ENCODE peak calls at places on chromosomes 2 and 18, in four cellular contexts. Q, A, S and F are unnamed samples.

GRCh38 chr2:88481937-88482336 is 29.4 kb upstream of the FOXI3 start:
- DNase-seq in Q (no peak), A (no peak), S (no peak), F (no peak)

GRCh38 chr2:168697668-168698121 is 104.7 kb upstream of the NOSTRIN start:
- DNase-seq in Q (no peak), A (no peak), S (no peak), F (no peak)

GRCh38 chr2:172087780-172088244 is 2.5 kb downstream of the DLX1 start:
- DNase-seq in Q (peak; percentile 67), A (no peak), S (no peak), F (no peak)

GRCh38 chr2:18519991-18520604 is 40.4 kb downstream of the RDH14 start:
- DNase-seq in Q (no peak), A (no peak), S (no peak), F (no peak)

GRCh38 chr2:156562136-156562535 is 126.0 kb downstream of the GPD2 start:
- DNase-seq in Q (no peak), A (no peak), S (no peak), F (no peak)

GRCh38 chr2:186426153-186427016 is 59.7 kb upstream of the ZC3H15 start:
- DNase-seq in Q (no peak), A (no peak), S (no peak), F (no peak)

GRCh38 chr2:43592443-43592842 is 3.4 kb downstream of the THADA start:
- DNase-seq in Q (no peak), A (no peak), S (no peak), F (no peak)

GRCh38 chr18:51151568-51152511 is 45.6 kb downstream of the MEX3C start:
- DNase-seq in Q (no peak), A (no peak), S (no peak), F (no peak)

GRCh38 chr2:33372940-33373553 is 103.4 kb upstream of the RASGRP3 start:
- DNase-seq in Q (no peak), A (peak; percentile 47), S (no peak), F (no peak)

GRCh38 chr18:34660572-34660971 is 49.5 kb upstream of the DTNA start:
- DNase-seq in Q (no peak), A (no peak), S (no peak), F (no peak)

GRCh38 chr2:194087089-194087488 is 1569.9 kb upstream of the SLC39A10 start:
- DNase-seq in Q (no peak), A (no peak), S (no peak), F (no peak)

GRCh38 chr18:77160515-77160914 is 27.9 kb upstream of the MBP start:
- DNase-seq in Q (no peak), A (no peak), S (no peak), F (no peak)

GRCh38 chr2:27428978-27429541 is 629 bp downstream of the NRBP1 start:
- DNase-seq in Q (peak; percentile 87), A (peak; percentile 64), S (peak; percentile 64), F (no peak)

GRCh38 chr2:80217446-80217845 is 87.1 kb downstream of the LRRTM1 start:
- DNase-seq in Q (no peak), A (no peak), S (no peak), F (no peak)

GRCh38 chr2:122034797-122035196 is 279.3 kb downstream of the TSN start:
- DNase-seq in Q (no peak), A (no peak), S (no peak), F (no peak)

GRCh38 chr2:135175177-135175576 is 123.1 kb downstream of the RAB3GAP1 start:
- DNase-seq in Q (no peak), A (no peak), S (no peak), F (no peak)

GRCh38 chr2:70391988-70392387 is 90.1 kb upstream of the FAM136A start:
- DNase-seq in Q (no peak), A (no peak), S (no peak), F (no peak)

GRCh38 chr18:43780782-43781340 is 503.6 kb upstream of the SYT4 start:
- DNase-seq in Q (no peak), A (no peak), S (no peak), F (no peak)

GRCh38 chr2:212364106-212364505 is 174.5 kb downstream of the ERBB4 start:
- DNase-seq in Q (no peak), A (no peak), S (no peak), F (no peak)

GRCh38 chr2:226963528-226963927 is 127.7 kb downstream of the RHBDD1 start:
- DNase-seq in Q (no peak), A (peak; percentile 44), S (no peak), F (no peak)

GRCh38 chr18:13137939-13138821 is 80.4 kb upstream of the LDLRAD4 start:
- DNase-seq in Q (no peak), A (no peak), S (peak; percentile 44), F (no peak)

GRCh38 chr2:106614511-106615291 is 127.5 kb downstream of the CD8B2 start:
- DNase-seq in Q (no peak), A (no peak), S (no peak), F (no peak)

GRCh38 chr18:10453885-10454772 is at the start of gene APCDD1:
- DNase-seq in Q (peak; percentile 75), A (no peak), S (no peak), F (no peak)

GRCh38 chr2:46487667-46488333 is 8.4 kb downstream of the TMEM247 start:
- DNase-seq in Q (no peak), A (no peak), S (peak; percentile 25), F (peak; percentile 95)

GRCh38 chr2:25692737-25693445 is 19.5 kb upstream of the DTNB start:
- DNase-seq in Q (no peak), A (no peak), S (no peak), F (no peak)

GRCh38 chr2:11404381-11405073 is 60.1 kb upstream of the ROCK2 start:
- DNase-seq in Q (no peak), A (no peak), S (no peak), F (no peak)

GRCh38 chr2:129681788-129682187 is 297.7 kb upstream of the RAB6C start:
- DNase-seq in Q (no peak), A (no peak), S (no peak), F (no peak)

DNA sequence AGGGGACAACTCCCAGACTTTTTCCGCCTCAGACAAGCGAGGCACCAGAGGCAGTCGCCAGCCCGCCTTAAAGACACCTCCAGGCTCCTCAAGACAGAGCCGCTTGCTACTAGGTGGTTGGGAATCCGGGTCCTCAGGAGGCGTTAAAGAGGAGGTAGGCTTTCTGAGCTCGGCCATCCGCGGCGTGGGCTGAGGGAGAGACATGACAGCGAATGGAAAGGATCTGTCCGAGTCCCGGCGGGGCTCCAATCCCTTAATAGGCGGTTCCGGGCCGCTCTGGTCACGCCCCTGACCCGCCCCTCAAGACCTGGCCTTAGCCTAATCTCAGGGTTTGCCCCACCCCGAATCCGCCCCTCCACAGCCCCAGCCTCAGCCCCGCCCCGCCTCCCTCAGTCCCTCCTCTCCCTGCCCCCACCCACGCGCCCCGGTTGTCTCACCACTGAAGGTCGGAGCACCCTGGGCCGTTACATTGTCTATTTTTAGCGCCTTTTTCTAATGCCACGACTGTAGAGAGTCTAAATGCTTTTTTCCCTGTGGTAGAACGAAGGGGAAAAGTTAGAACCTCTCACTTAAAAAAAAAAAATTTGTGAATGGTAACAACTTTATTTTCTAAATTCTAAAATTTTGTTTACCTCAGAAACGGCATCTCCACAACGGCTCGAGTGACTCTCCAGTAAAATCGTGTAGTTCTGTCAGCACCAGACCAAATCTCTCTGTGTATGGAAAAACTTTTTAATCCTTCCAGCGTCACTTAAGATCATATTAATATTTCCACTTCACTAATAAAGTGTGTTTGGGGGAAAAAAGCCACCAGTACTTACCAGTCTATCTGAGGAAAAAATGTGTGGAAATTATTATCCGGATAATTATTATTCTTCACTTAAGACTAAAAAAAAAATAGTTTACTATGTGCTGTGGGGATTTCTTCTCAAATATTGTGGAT is at the start of gene RAD51AP2:
- DNase-seq in Q (peak; percentile 96), A (peak; percentile 75), S (peak; percentile 81), F (no peak)
- TF ChIP-seq POLR2A in Q (no peak), A (no peak), S (no peak), F (peak; percentile 15)

DNA sequence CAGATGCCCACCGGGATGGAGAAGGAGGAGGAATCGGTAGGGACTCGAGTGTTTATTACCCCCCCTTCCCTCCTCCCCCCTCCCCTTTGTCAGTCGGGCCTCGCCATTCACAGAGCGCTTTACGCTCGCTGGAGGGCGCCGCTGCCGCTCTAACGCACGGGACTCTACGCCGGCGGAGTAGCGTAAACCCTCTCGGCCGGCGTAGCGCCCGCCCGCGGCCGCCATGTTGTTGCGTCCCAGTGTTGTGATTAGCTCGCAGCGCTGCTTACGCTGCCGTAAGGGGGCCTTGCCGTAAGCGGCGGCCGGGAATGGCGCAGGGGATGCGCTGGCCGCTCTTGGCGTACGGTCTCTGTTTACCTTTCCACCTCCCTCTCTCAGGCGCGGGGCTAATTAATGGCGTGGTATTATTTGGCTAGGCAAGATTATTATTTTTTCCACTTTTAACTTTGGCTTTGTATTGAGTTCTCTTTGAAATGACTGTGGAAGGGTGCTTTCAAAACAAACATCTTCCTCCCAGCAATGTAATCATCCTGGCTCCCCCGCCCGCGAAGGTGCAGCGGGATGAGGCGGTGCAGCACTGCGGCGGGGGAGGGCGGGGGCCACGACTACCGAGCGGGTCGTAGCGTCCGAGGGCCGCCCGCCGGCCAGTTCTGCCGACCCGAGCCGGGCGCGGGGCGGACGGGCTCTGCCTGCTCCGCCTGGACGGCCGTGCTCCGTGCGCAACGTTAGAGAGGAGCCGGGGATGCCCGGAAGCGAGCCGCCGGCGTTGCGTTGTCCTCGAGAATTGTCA is 779 bp downstream of the EPC2 start:
- DNase-seq in Q (peak; percentile 97), A (peak; percentile 75), S (peak; percentile 93), F (no peak)
- TF ChIP-seq POLR2AphosphoS5 in Q (peak; percentile 18), A (no peak), S (peak; percentile 80), F (peak; percentile 38)

DNA sequence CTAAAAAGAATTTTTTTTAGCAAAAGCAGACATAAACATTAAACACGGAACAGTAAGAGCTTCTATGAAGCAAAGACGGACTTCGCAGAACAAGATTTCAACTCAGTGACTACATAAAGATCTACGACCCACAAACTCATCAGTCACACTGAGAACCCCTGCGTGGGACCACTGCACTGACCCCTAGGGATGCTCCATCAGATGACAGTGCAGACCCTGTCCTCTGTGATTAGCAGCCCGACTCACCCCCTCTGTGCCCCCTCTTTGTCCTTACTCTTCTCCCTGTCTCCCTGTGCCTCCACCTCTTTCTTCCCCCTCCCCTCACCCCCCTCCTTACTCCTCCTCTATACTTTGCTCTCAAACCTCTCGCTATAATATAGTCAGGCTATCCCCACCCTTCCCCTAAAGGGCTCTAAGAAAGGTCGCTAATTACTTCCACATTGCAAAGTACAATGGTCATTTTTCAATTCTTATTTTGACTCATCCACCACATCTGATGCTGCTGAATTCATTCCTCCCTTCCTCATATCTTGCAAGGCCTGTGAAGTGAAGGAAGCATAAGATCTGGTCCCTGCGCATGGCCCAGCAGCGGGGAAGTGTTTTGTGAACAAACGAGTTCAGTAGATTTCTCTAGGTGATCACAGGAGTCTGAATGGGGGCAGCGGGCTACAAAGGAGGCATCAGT is 89.3 kb downstream of the CABYR start:
- DNase-seq in Q (no peak), A (no peak), S (no peak), F (no peak)
- TF ChIP-seq POLR2A in Q (no peak), A (no peak), S (no peak), F (no peak)

GRCh38 chr2:39308778-39309177 is 65.0 kb upstream of the CDKL4 start:
- DNase-seq in Q (no peak), A (no peak), S (no peak), F (no peak)
- TF ChIP-seq POLR2AphosphoS5 in Q (no peak), A (no peak), S (no peak), F (no peak)

GRCh38 chr2:236988690-236989639 is 96.7 kb upstream of the COPS8 start:
- DNase-seq in Q (no peak), A (no peak), S (peak; percentile 73), F (no peak)
- TF ChIP-seq POLR2A in Q (no peak), A (no peak), S (peak; percentile 19), F (no peak)

GRCh38 chr2:216698895-216699294 is 3.5 kb upstream of the IGFBP5 start:
- DNase-seq in Q (no peak), A (peak; percentile 48), S (no peak), F (no peak)
- TF ChIP-seq POLR2AphosphoS5 in Q (no peak), A (no peak), S (no peak), F (peak; percentile 12)

GRCh38 chr2:109213646-109214417 is 84.8 kb downstream of the SH3RF3 start:
- DNase-seq in Q (no peak), A (no peak), S (no peak), F (no peak)
- TF ChIP-seq POLR2A in Q (no peak), A (no peak), S (no peak), F (no peak)